ENCODE peak calls at places on chromosome 5, in ten cellular contexts. T is stomach, O is uterus, M is suprapubic skin, J is transverse colon, F is GM12878, Q is body of pancreas, W is A549, R is right lobe of liver, N is tibial nerve. V is an unnamed sample. For H3K4me1 and H3K9me3, the result is how much of the 10 kb centered on the place peaks cover.

GRCh38 chr5:81019748-81020147 is 59.6 kb downstream of the RASGRF2 start:
- DNase-seq in Q (no peak), N (no peak), M (no peak), F (no peak), J (no peak), T (no peak), W (no peak), R (no peak), O (no peak), V (no peak)

GRCh38 chr5:10331341-10331796 is 22.1 kb upstream of the MARCHF6 start:
- DNase-seq in O (peak), W (peak), J (no peak), Q (peak), R (peak), F (no peak), N (peak), T (peak), M (no peak), V (peak)

GRCh38 chr5:13987843-13988464 is 43.5 kb upstream of the DNAH5 start:
- DNase-seq in F (no peak), J (peak), W (peak), N (peak), Q (peak), M (no peak), O (peak), T (peak), R (no peak), V (peak)

GRCh38 chr5:73330613-73331012 is 118.0 kb downstream of the FOXD1 start:
- DNase-seq in F (no peak), R (no peak), J (no peak), W (no peak), N (no peak), Q (no peak), M (no peak), T (no peak), O (no peak), V (no peak)

GRCh38 chr5:102713682-102714231 is 41.3 kb upstream of the PAM start:
- DNase-seq in R (no peak), M (no peak), T (no peak), O (no peak), Q (no peak), W (no peak), F (peak), N (no peak), J (no peak), V (no peak)

GRCh38 chr5:84014966-84015365 is 294.3 kb upstream of the HAPLN1 start:
- DNase-seq in O (no peak), W (no peak), N (no peak), J (no peak), M (no peak), Q (no peak), R (no peak), T (no peak), F (no peak), V (no peak)

GRCh38 chr5:110335361-110336046 is 391.0 kb downstream of the TMEM232 start:
- DNase-seq in R (no peak), N (no peak), T (no peak), W (no peak), Q (no peak), F (no peak), O (no peak), M (no peak), J (no peak), V (no peak)

GRCh38 chr5:58606064-58606463 is 23.2 kb downstream of the RAB3C start:
- DNase-seq in Q (no peak), T (peak), M (no peak), F (no peak), N (no peak), W (no peak), O (no peak), J (no peak), R (no peak), V (no peak)

GRCh38 chr5:78706825-78707224 is 58.3 kb upstream of the LHFPL2 start:
- DNase-seq in N (no peak), Q (no peak), F (no peak), R (no peak), M (no peak), J (no peak), O (no peak), W (no peak), T (no peak), V (no peak)

GRCh38 chr5:142446131-142446959 is 121.5 kb upstream of the SPRY4 start:
- DNase-seq in F (no peak), N (no peak), Q (no peak), W (peak), J (no peak), R (no peak), M (no peak), O (no peak), T (no peak), V (peak)

GRCh38 chr5:79702606-79703380 is 13.2 kb downstream of the CMYA5 start:
- DNase-seq in F (no peak), O (no peak), Q (no peak), T (no peak), N (no peak), J (no peak), R (no peak), M (no peak), W (no peak), V (no peak)

GRCh38 chr5:158811921-158812320 is 287.8 kb downstream of the EBF1 start:
- DNase-seq in T (no peak), R (no peak), Q (no peak), N (no peak), W (no peak), O (no peak), M (no peak), J (no peak), F (no peak), V (no peak)

GRCh38 chr5:53334431-53334941 is 145.9 kb upstream of the FST start:
- DNase-seq in Q (no peak), T (no peak), W (no peak), M (no peak), J (no peak), F (no peak), N (no peak), O (no peak), R (no peak), V (no peak)

GRCh38 chr5:29017501-29017900 is 1979.1 kb upstream of the CDH9 start:
- DNase-seq in T (no peak), F (no peak), J (no peak), R (no peak), N (no peak), O (no peak), M (no peak), W (no peak), Q (no peak), V (no peak)

GRCh38 chr5:134626369-134627014 is 6.1 kb downstream of the SAR1B start:
- DNase-seq in M (no peak), O (no peak), T (no peak), N (no peak), R (no peak), F (no peak), J (no peak), W (peak), Q (no peak), V (no peak)

GRCh38 chr5:132065351-132065937 is 5.0 kb downstream of the IL3 start:
- DNase-seq in F (peak), W (peak), O (no peak), T (peak), N (peak), M (no peak), Q (peak), J (peak), R (no peak), V (peak)

GRCh38 chr5:1036504-1037122 is 28.0 kb downstream of the NKD2 start:
- DNase-seq in F (no peak), W (no peak), R (no peak), T (no peak), O (no peak), N (no peak), M (peak), J (no peak), Q (no peak), V (no peak)

GRCh38 chr5:111408817-111409216 is 103.5 kb downstream of the STARD4 start:
- DNase-seq in M (no peak), J (no peak), N (no peak), R (no peak), Q (no peak), W (no peak), T (no peak), F (no peak), O (no peak), V (no peak)

DNA sequence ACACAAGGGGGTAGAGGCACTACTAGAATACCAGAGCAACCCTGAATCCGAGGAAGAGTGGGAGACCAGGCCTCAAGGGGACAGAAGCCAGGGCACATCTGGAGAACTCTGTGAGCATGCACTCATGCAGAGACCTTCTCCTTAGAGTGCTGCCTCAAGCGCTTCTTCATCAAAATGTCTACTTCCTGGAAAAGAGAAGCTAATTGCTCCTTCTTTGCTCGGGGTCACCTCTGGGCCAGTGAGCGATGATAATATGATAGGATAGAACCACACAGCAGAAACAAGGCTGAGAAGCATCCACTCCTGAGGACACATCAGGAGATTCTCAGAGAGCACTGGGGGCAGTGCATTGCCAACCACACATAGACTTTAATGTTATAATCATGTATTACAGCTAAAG is 23.7 kb upstream of the LMNB1 start:
- DNase-seq in R (peak), F (no peak), T (no peak), O (no peak), J (no peak), M (no peak), W (no peak), N (no peak), Q (no peak), V (no peak)
- H3K4me1 ChIP-seq in R (under half), F (under half), T (under half), O (under half), J (under half), M (under half), W (under half), N (under half), Q (under half), V (under half)

DNA sequence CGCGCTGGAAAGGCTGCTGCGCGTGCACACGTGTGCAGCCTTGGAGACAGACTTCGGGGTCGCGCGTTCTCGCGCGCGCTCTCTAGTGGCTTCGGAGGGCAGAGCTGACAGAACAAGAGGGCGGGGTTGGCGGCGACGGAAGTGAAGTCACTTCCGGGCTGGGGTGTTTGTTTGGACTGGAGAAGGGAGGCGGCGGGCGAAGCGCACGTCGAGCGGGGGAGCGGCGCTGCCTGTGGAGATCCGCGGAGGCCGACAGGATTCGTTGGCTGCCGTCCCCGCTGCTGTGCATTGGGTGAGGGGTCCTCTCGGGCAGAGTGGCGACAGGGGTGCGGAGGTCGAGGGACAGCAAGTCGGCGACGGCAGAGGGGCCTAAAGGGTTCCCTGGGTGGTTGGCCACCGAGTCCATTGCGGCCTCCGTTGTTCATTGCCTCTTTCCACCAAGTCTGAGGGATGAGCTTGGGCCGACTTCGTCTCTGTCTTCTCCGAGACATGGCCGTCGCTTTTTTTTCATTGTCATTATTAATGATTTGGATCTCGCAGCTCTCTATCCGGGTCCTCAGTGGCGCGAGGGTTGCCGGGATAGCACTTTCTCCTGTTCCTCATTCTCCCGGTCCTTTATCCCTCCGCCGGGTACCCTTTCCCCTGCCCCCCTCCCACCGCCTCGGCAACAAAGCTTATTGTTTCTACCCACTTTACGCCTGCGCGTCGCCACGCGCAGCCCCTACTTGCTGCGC is at the start of gene PAIP2:
- DNase-seq in R (peak), F (peak), O (peak), N (peak), Q (peak), T (peak), J (peak), M (peak), W (peak), V (peak)
- TF ChIP-seq POLR2A in R (peak), F (peak), O (peak), N (peak), Q (peak), T (no peak), J (peak), M (peak), W (peak), V (peak)

GRCh38 chr5:31860726-31861432 is 221.9 kb downstream of the PDZD2 start:
- DNase-seq in O (no peak), M (no peak), W (no peak), R (no peak), N (no peak), F (no peak), Q (no peak), J (no peak), T (no peak), V (peak)

GRCh38 chr5:31866166-31866565 is 227.2 kb downstream of the PDZD2 start:
- DNase-seq in J (no peak), Q (no peak), F (no peak), N (no peak), R (peak), T (no peak), M (no peak), W (no peak), O (no peak), V (no peak)

GRCh38 chr5:31867219-31867618 is 228.3 kb downstream of the PDZD2 start:
- DNase-seq in R (no peak), T (no peak), M (no peak), N (no peak), O (no peak), Q (no peak), J (no peak), W (no peak), F (no peak), V (no peak)

GRCh38 chr5:31861601-31862000 is 222.7 kb downstream of the PDZD2 start:
- DNase-seq in J (no peak), W (no peak), T (no peak), F (no peak), O (no peak), N (no peak), M (no peak), R (no peak), Q (no peak), V (peak)

DNA sequence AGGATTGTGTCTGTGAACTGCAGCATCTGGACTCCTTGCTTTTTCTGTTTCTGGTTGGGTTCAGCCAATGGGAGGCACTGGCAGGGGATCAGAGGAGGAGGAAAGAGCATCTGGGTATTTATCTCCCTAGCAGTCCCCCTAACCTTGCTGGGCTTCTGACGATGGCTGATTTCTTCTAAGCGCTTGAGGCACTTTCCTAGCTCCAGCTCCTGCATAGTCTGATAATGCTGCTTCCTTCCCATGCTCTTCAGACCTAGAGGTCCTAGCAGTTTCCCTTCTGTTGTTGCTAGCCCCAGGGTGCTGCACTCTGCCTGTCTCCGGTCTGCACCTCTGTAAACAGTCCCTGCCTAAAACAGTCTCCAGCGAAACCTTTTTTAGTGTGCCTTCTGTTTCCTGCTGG is 225.1 kb downstream of the PDZD2 start:
- DNase-seq in R (no peak), Q (no peak), J (no peak), W (no peak), T (no peak), M (no peak), O (no peak), F (no peak), N (no peak), V (no peak)
- H3K9me3 ChIP-seq in R (under half), Q (under half), J (under half), W (under half), T (under half), M (under half), O (under half), F (under half), N (under half), V (under half)

DNA sequence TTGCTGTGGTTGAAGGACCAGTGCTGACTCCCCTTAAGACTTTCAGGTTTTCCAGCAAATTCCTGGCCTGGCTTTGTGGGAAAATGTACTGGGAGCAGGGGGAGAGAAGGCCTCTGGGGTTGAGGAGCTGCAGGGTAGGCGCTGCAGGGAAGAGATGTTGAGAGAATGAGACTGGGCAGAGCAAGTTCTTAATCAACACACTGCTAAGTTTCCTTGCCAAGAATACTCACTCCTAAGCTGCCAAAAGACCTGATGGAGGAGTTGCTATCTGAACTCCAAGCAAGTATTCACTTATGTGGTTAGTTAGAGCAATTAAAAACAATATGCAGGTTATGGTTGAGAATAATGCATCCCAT is 160.1 kb upstream of the SEMA6A start:
- DNase-seq in T (no peak), J (no peak), M (no peak), O (no peak), W (no peak), F (no peak), Q (no peak), N (no peak), R (no peak), V (no peak)
- H3K4me1 ChIP-seq in T (under half), J (under half), M (under half), O (under half), W (under half), F (under half), Q (under half), N (under half), R (under half), V (under half)

DNA sequence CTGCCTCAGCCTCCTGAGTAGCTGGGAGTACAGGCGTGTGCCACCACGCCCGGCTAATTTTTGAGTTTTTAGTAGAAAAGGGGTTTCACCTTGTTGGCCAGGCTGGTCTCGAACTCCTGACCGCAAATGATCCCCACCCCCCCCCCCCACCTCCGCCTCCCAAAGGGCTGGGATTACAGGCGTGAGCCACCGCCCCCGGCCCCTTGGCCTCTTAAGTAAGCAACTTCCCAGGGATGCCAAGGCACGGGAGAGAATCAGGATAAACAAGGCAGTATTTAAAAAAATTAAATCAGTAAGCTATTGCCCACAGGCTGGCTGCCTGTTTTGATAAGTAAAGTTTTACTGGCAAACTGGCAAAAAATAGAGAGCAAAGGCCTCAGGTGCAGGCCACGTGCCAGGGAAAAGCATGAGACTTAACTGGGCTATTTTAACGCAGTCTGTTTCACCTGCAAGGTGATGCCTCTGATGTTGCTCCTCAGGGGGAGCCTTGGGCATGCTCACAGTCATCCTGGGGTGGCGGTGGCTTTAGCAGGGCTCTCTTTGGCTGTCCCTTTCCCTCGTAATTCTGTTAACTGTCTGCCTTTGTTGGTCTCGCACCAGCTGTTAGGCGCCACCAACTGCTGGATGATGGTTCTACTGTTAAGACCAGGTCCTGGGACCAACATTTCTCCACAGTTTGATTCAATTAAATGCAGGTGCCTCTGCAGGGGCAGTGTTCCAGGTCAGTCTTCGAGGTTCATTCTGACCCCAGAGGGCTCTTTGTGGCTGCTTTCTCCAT is 19.4 kb upstream of the RNF130 start:
- DNase-seq in F (no peak), T (peak), R (peak), W (peak), O (no peak), Q (peak), N (no peak), M (no peak), J (peak), V (peak)
- TF ChIP-seq POLR2A in F (no peak), T (no peak), R (no peak), W (no peak), O (no peak), Q (no peak), N (no peak), M (no peak), J (no peak), V (no peak)

GRCh38 chr5:140764177-140765020 is 21.5 kb upstream of the PCDHA1 start:
- DNase-seq in R (no peak), O (no peak), T (no peak), W (peak), N (no peak), M (no peak), J (no peak), F (no peak), Q (no peak), V (no peak)
- H3K9me3 ChIP-seq in R (under half), O (under half), T (half or more), W (half or more), N (half or more), M (half or more), J (half or more), F (under half), Q (under half), V (under half)

GRCh38 chr5:175671013-175671412 is 13.1 kb downstream of the HRH2 start:
- DNase-seq in O (no peak), T (peak), N (no peak), R (no peak), F (no peak), W (no peak), M (no peak), Q (no peak), J (no peak), V (no peak)
- H3K4me1 ChIP-seq in O (under half), T (half or more), N (under half), R (under half), F (under half), W (under half), M (under half), Q (under half), J (under half), V (under half)

GRCh38 chr5:138179277-138179857 is 455 bp downstream of the KIF20A start:
- DNase-seq in N (no peak), J (no peak), T (no peak), F (no peak), O (no peak), Q (no peak), R (no peak), M (no peak), W (peak), V (no peak)

GRCh38 chr5:138180841-138181240 is 1.9 kb downstream of the KIF20A start:
- DNase-seq in M (no peak), R (no peak), N (no peak), J (no peak), F (no peak), W (no peak), Q (no peak), O (no peak), T (no peak), V (no peak)

GRCh38 chr5:138177936-138178515 is 404 bp downstream of the BRD8 start:
- DNase-seq in F (no peak), J (peak), M (no peak), N (no peak), R (peak), Q (peak), T (peak), W (peak), O (no peak), V (peak)

GRCh38 chr5:138180183-138180782 is 1.4 kb downstream of the KIF20A start:
- DNase-seq in F (peak), Q (no peak), M (no peak), T (no peak), J (no peak), O (no peak), R (no peak), W (peak), N (no peak), V (no peak)

GRCh38 chr5:138178516-138179276 is at the start of the genes BRD8 and KIF20A:
- DNase-seq in R (peak), O (peak), T (peak), J (peak), F (peak), M (peak), Q (peak), N (peak), W (peak), V (peak)
- TF ChIP-seq POLR2A in R (peak), O (peak), T (no peak), J (peak), F (peak), M (no peak), Q (peak), N (peak), W (peak), V (peak)

V was measured in adrenal gland.